ENCODE peak calls at places on chromosomes 1 and 21, in ten cellular contexts. One of them, this sample, is unnamed.

GRCh38 chr1:152022521-152022920 is 14.3 kb downstream of the S100A11 start:
- DNase-seq in substantia nigra: no peak
- DNase-seq in NCI-H2171: no peak
- DNase-seq in AG09309: no peak
- DNase-seq in spleen: no peak
- DNase-seq in RWPE2: no peak
- DNase-seq in GM12891: no peak
- DNase-seq in activated T-helper 1 cell treated with Interleukin-2 at 50 U/mL for 16 hours: no peak
- DNase-seq in GM20000: no peak
- DNase-seq in AG09319: no peak
- DNase-seq in this sample: no peak

GRCh38 chr1:146012703-146013565 is 8.6 kb downstream of the HJV start:
- DNase-seq in activated T-helper 1 cell treated with Interleukin-2 at 50 U/mL for 16 hours: no peak
- DNase-seq in GM12891: no peak
- DNase-seq in spleen: no peak
- DNase-seq in GM20000: peak
- DNase-seq in AG09309: peak
- DNase-seq in substantia nigra: no peak
- DNase-seq in RWPE2: no peak
- DNase-seq in AG09319: no peak
- DNase-seq in NCI-H2171: peak
- DNase-seq in this sample: peak

GRCh38 chr1:117180571-117180970 is 30.2 kb downstream of the VTCN1 start:
- DNase-seq in NCI-H2171: no peak
- DNase-seq in GM20000: no peak
- DNase-seq in GM12891: no peak
- DNase-seq in activated T-helper 1 cell treated with Interleukin-2 at 50 U/mL for 16 hours: no peak
- DNase-seq in AG09319: no peak
- DNase-seq in AG09309: no peak
- DNase-seq in substantia nigra: no peak
- DNase-seq in RWPE2: no peak
- DNase-seq in spleen: no peak
- DNase-seq in this sample: no peak

GRCh38 chr1:27873671-27874384 is 1.5 kb downstream of the THEMIS2 start:
- DNase-seq in AG09319: no peak
- DNase-seq in AG09309: no peak
- DNase-seq in RWPE2: no peak
- DNase-seq in GM20000: no peak
- DNase-seq in NCI-H2171: no peak
- DNase-seq in spleen: peak
- DNase-seq in GM12891: no peak
- DNase-seq in activated T-helper 1 cell treated with Interleukin-2 at 50 U/mL for 16 hours: no peak
- DNase-seq in substantia nigra: no peak
- DNase-seq in this sample: no peak

GRCh38 chr1:93816970-93817738 is 61.9 kb downstream of the DNTTIP2 start:
- DNase-seq in GM12891: no peak
- DNase-seq in substantia nigra: no peak
- DNase-seq in AG09319: no peak
- DNase-seq in spleen: no peak
- DNase-seq in GM20000: no peak
- DNase-seq in activated T-helper 1 cell treated with Interleukin-2 at 50 U/mL for 16 hours: no peak
- DNase-seq in AG09309: peak
- DNase-seq in NCI-H2171: no peak
- DNase-seq in RWPE2: no peak
- DNase-seq in this sample: no peak

GRCh38 chr1:32406629-32407111 is 12.4 kb upstream of the BSDC1 start:
- DNase-seq in GM20000: no peak
- DNase-seq in spleen: no peak
- DNase-seq in RWPE2: no peak
- DNase-seq in substantia nigra: no peak
- DNase-seq in GM12891: no peak
- DNase-seq in AG09319: no peak
- DNase-seq in activated T-helper 1 cell treated with Interleukin-2 at 50 U/mL for 16 hours: no peak
- DNase-seq in NCI-H2171: no peak
- DNase-seq in AG09309: no peak
- DNase-seq in this sample: no peak

GRCh38 chr1:46523556-46524443 is 27.6 kb downstream of the KNCN start:
- DNase-seq in GM12891: no peak
- DNase-seq in GM20000: no peak
- DNase-seq in AG09309: no peak
- DNase-seq in AG09319: no peak
- DNase-seq in activated T-helper 1 cell treated with Interleukin-2 at 50 U/mL for 16 hours: no peak
- DNase-seq in NCI-H2171: no peak
- DNase-seq in RWPE2: no peak
- DNase-seq in spleen: peak
- DNase-seq in substantia nigra: no peak
- DNase-seq in this sample: peak

GRCh38 chr1:107664882-107665871 is 299.8 kb downstream of the VAV3 start:
- DNase-seq in AG09309: no peak
- DNase-seq in GM12891: no peak
- DNase-seq in spleen: no peak
- DNase-seq in activated T-helper 1 cell treated with Interleukin-2 at 50 U/mL for 16 hours: no peak
- DNase-seq in NCI-H2171: no peak
- DNase-seq in RWPE2: no peak
- DNase-seq in substantia nigra: no peak
- DNase-seq in GM20000: no peak
- DNase-seq in AG09319: no peak
- DNase-seq in this sample: no peak

GRCh38 chr21:38181101-38181500 is 75.7 kb upstream of the KCNJ15 start:
- DNase-seq in AG09309: no peak
- DNase-seq in GM20000: no peak
- DNase-seq in GM12891: no peak
- DNase-seq in AG09319: no peak
- DNase-seq in substantia nigra: no peak
- DNase-seq in activated T-helper 1 cell treated with Interleukin-2 at 50 U/mL for 16 hours: no peak
- DNase-seq in spleen: no peak
- DNase-seq in RWPE2: no peak
- DNase-seq in NCI-H2171: no peak
- DNase-seq in this sample: no peak

GRCh38 chr1:17045140-17045539 is 8.7 kb downstream of the SDHB start:
- DNase-seq in RWPE2: no peak
- DNase-seq in activated T-helper 1 cell treated with Interleukin-2 at 50 U/mL for 16 hours: no peak
- DNase-seq in AG09319: no peak
- DNase-seq in substantia nigra: no peak
- DNase-seq in spleen: no peak
- DNase-seq in AG09309: no peak
- DNase-seq in GM20000: no peak
- DNase-seq in NCI-H2171: no peak
- DNase-seq in GM12891: no peak
- DNase-seq in this sample: no peak

GRCh38 chr21:44735821-44736220 is 24.4 kb upstream of the TSPEAR start:
- DNase-seq in RWPE2: no peak
- DNase-seq in NCI-H2171: no peak
- DNase-seq in AG09309: no peak
- DNase-seq in GM12891: no peak
- DNase-seq in substantia nigra: no peak
- DNase-seq in activated T-helper 1 cell treated with Interleukin-2 at 50 U/mL for 16 hours: no peak
- DNase-seq in GM20000: no peak
- DNase-seq in AG09319: no peak
- DNase-seq in spleen: no peak
- DNase-seq in this sample: no peak

GRCh38 chr1:212649020-212649419 is 40.5 kb downstream of the ATF3 start:
- DNase-seq in NCI-H2171: no peak
- DNase-seq in RWPE2: no peak
- DNase-seq in GM12891: no peak
- DNase-seq in spleen: no peak
- DNase-seq in AG09309: no peak
- DNase-seq in GM20000: no peak
- DNase-seq in AG09319: no peak
- DNase-seq in activated T-helper 1 cell treated with Interleukin-2 at 50 U/mL for 16 hours: no peak
- DNase-seq in substantia nigra: no peak
- DNase-seq in this sample: no peak

GRCh38 chr1:32748926-32749325 is 46.4 kb upstream of the SYNC start:
- DNase-seq in substantia nigra: no peak
- DNase-seq in RWPE2: no peak
- DNase-seq in spleen: no peak
- DNase-seq in AG09319: no peak
- DNase-seq in AG09309: no peak
- DNase-seq in GM20000: no peak
- DNase-seq in NCI-H2171: no peak
- DNase-seq in activated T-helper 1 cell treated with Interleukin-2 at 50 U/mL for 16 hours: no peak
- DNase-seq in GM12891: no peak
- DNase-seq in this sample: no peak

GRCh38 chr1:47819503-47819888 is 177.7 kb downstream of the TRABD2B start:
- DNase-seq in RWPE2: no peak
- DNase-seq in GM20000: no peak
- DNase-seq in activated T-helper 1 cell treated with Interleukin-2 at 50 U/mL for 16 hours: no peak
- DNase-seq in substantia nigra: no peak
- DNase-seq in AG09319: no peak
- DNase-seq in spleen: no peak
- DNase-seq in AG09309: no peak
- DNase-seq in NCI-H2171: no peak
- DNase-seq in GM12891: no peak
- DNase-seq in this sample: no peak

GRCh38 chr1:53500184-53501064 is 41.2 kb downstream of the DMRTB1 start:
- DNase-seq in RWPE2: no peak
- DNase-seq in substantia nigra: no peak
- DNase-seq in GM12891: no peak
- DNase-seq in activated T-helper 1 cell treated with Interleukin-2 at 50 U/mL for 16 hours: no peak
- DNase-seq in NCI-H2171: no peak
- DNase-seq in AG09309: no peak
- DNase-seq in AG09319: no peak
- DNase-seq in spleen: no peak
- DNase-seq in GM20000: no peak
- DNase-seq in this sample: no peak

GRCh38 chr1:9825101-9826074 is 1.6 kb upstream of the CLSTN1 start:
- DNase-seq in NCI-H2171: no peak
- DNase-seq in GM20000: no peak
- DNase-seq in spleen: peak
- DNase-seq in RWPE2: peak
- DNase-seq in AG09319: no peak
- DNase-seq in substantia nigra: no peak
- DNase-seq in activated T-helper 1 cell treated with Interleukin-2 at 50 U/mL for 16 hours: peak
- DNase-seq in GM12891: no peak
- DNase-seq in AG09309: no peak
- DNase-seq in this sample: peak

GRCh38 chr21:36437745-36438128 is 42.2 kb downstream of the CLDN14 start:
- DNase-seq in spleen: no peak
- DNase-seq in AG09309: peak
- DNase-seq in NCI-H2171: no peak
- DNase-seq in activated T-helper 1 cell treated with Interleukin-2 at 50 U/mL for 16 hours: no peak
- DNase-seq in GM20000: no peak
- DNase-seq in GM12891: no peak
- DNase-seq in RWPE2: no peak
- DNase-seq in AG09319: peak
- DNase-seq in substantia nigra: no peak
- DNase-seq in this sample: no peak

GRCh38 chr1:193019442-193020026 is 39.6 kb downstream of the UCHL5 start:
- DNase-seq in spleen: no peak
- DNase-seq in AG09319: peak
- DNase-seq in activated T-helper 1 cell treated with Interleukin-2 at 50 U/mL for 16 hours: no peak
- DNase-seq in RWPE2: no peak
- DNase-seq in NCI-H2171: peak
- DNase-seq in GM12891: no peak
- DNase-seq in AG09309: peak
- DNase-seq in substantia nigra: no peak
- DNase-seq in GM20000: peak
- DNase-seq in this sample: peak

GRCh38 chr1:118335372-118335771 is 150.3 kb upstream of the SPAG17 start:
- DNase-seq in AG09309: peak
- DNase-seq in substantia nigra: no peak
- DNase-seq in GM20000: peak
- DNase-seq in AG09319: no peak
- DNase-seq in spleen: no peak
- DNase-seq in activated T-helper 1 cell treated with Interleukin-2 at 50 U/mL for 16 hours: no peak
- DNase-seq in RWPE2: no peak
- DNase-seq in NCI-H2171: no peak
- DNase-seq in GM12891: no peak
- DNase-seq in this sample: no peak

GRCh38 chr1:203054184-203054583 is 27.9 kb downstream of the PPFIA4 start:
- DNase-seq in GM12891: no peak
- DNase-seq in AG09309: no peak
- DNase-seq in activated T-helper 1 cell treated with Interleukin-2 at 50 U/mL for 16 hours: no peak
- DNase-seq in spleen: no peak
- DNase-seq in GM20000: no peak
- DNase-seq in RWPE2: no peak
- DNase-seq in substantia nigra: no peak
- DNase-seq in NCI-H2171: no peak
- DNase-seq in AG09319: no peak
- DNase-seq in this sample: no peak

GRCh38 chr1:5868931-5869500 is 123.2 kb downstream of the NPHP4 start:
- DNase-seq in substantia nigra: no peak
- DNase-seq in AG09319: no peak
- DNase-seq in GM20000: no peak
- DNase-seq in AG09309: no peak
- DNase-seq in GM12891: no peak
- DNase-seq in spleen: no peak
- DNase-seq in NCI-H2171: no peak
- DNase-seq in RWPE2: no peak
- DNase-seq in activated T-helper 1 cell treated with Interleukin-2 at 50 U/mL for 16 hours: no peak
- DNase-seq in this sample: no peak

GRCh38 chr1:101150676-101151075 is 86.1 kb upstream of the S1PR1 start:
- DNase-seq in NCI-H2171: no peak
- DNase-seq in AG09319: no peak
- DNase-seq in GM12891: no peak
- DNase-seq in activated T-helper 1 cell treated with Interleukin-2 at 50 U/mL for 16 hours: no peak
- DNase-seq in substantia nigra: no peak
- DNase-seq in spleen: no peak
- DNase-seq in GM20000: no peak
- DNase-seq in AG09309: no peak
- DNase-seq in RWPE2: peak
- DNase-seq in this sample: no peak

GRCh38 chr1:192550922-192551534 is 24.5 kb upstream of the RGS1 start:
- DNase-seq in AG09319: peak
- DNase-seq in AG09309: peak
- DNase-seq in NCI-H2171: no peak
- DNase-seq in spleen: no peak
- DNase-seq in GM12891: no peak
- DNase-seq in substantia nigra: no peak
- DNase-seq in activated T-helper 1 cell treated with Interleukin-2 at 50 U/mL for 16 hours: no peak
- DNase-seq in RWPE2: no peak
- DNase-seq in GM20000: peak
- DNase-seq in this sample: peak

GRCh38 chr1:5955479-5955977 is 36.7 kb downstream of the NPHP4 start:
- DNase-seq in AG09319: no peak
- DNase-seq in spleen: no peak
- DNase-seq in GM12891: no peak
- DNase-seq in substantia nigra: no peak
- DNase-seq in RWPE2: no peak
- DNase-seq in activated T-helper 1 cell treated with Interleukin-2 at 50 U/mL for 16 hours: no peak
- DNase-seq in NCI-H2171: no peak
- DNase-seq in GM20000: no peak
- DNase-seq in AG09309: no peak
- DNase-seq in this sample: no peak

GRCh38 chr21:40976198-40977114 is 129.5 kb upstream of the DSCAM start:
- DNase-seq in activated T-helper 1 cell treated with Interleukin-2 at 50 U/mL for 16 hours: no peak
- DNase-seq in spleen: no peak
- DNase-seq in GM12891: no peak
- DNase-seq in NCI-H2171: no peak
- DNase-seq in AG09309: no peak
- DNase-seq in GM20000: no peak
- DNase-seq in RWPE2: no peak
- DNase-seq in substantia nigra: no peak
- DNase-seq in AG09319: no peak
- DNase-seq in this sample: no peak

GRCh38 chr1:67256291-67257172 is 51.1 kb upstream of the IL12RB2 start:
- DNase-seq in spleen: no peak
- DNase-seq in NCI-H2171: no peak
- DNase-seq in activated T-helper 1 cell treated with Interleukin-2 at 50 U/mL for 16 hours: no peak
- DNase-seq in AG09319: no peak
- DNase-seq in RWPE2: no peak
- DNase-seq in GM12891: no peak
- DNase-seq in substantia nigra: no peak
- DNase-seq in GM20000: no peak
- DNase-seq in AG09309: no peak
- DNase-seq in this sample: no peak

GRCh38 chr21:37866027-37866426 is 50.2 kb downstream of the KCNJ6 start:
- DNase-seq in GM20000: no peak
- DNase-seq in NCI-H2171: no peak
- DNase-seq in spleen: no peak
- DNase-seq in GM12891: no peak
- DNase-seq in AG09309: no peak
- DNase-seq in activated T-helper 1 cell treated with Interleukin-2 at 50 U/mL for 16 hours: no peak
- DNase-seq in RWPE2: no peak
- DNase-seq in substantia nigra: no peak
- DNase-seq in AG09319: no peak
- DNase-seq in this sample: no peak

GRCh38 chr1:167457936-167458584 is 60.3 kb downstream of the CD247 start:
- DNase-seq in RWPE2: no peak
- DNase-seq in GM12891: no peak
- DNase-seq in NCI-H2171: no peak
- DNase-seq in activated T-helper 1 cell treated with Interleukin-2 at 50 U/mL for 16 hours: no peak
- DNase-seq in AG09319: no peak
- DNase-seq in AG09309: no peak
- DNase-seq in substantia nigra: no peak
- DNase-seq in GM20000: no peak
- DNase-seq in spleen: no peak
- DNase-seq in this sample: no peak